ENCODE peak calls at places on chromosomes 7 and 10, in eight cellular contexts. B is adrenal gland, J is fibroblast of mammary gland, X is AG10803, Z is ovary, U is psoas muscle, S is NB4, E is right atrium auricular region. R is an unnamed sample.
A peak's percentile ranks its signal among the peaks of the same experiment; 100 is the strongest.

GRCh38 chr10:133249094-133249780 is 11.6 kb downstream of the VENTX start:
- DNase-seq in B (no peak), J (no peak), X (no peak), Z (peak; percentile 70), U (no peak), S (no peak), E (no peak), R (no peak)

GRCh38 chr10:79331709-79332108 is 15.6 kb upstream of the PPIF start:
- DNase-seq in B (peak; percentile 84), J (peak; percentile 94), X (peak; percentile 84), Z (peak; percentile 10), U (no peak), S (peak; percentile 89), E (no peak), R (peak; percentile 58)

GRCh38 chr10:10869592-10869991 is 148.1 kb upstream of the CELF2 start:
- DNase-seq in B (no peak), J (no peak), X (no peak), Z (no peak), U (no peak), S (peak; percentile 1), E (no peak), R (no peak)

GRCh38 chr7:135194494-135195095 is 16.7 kb downstream of the WDR91 start:
- DNase-seq in B (no peak), J (peak; percentile 52), X (no peak), Z (no peak), U (no peak), S (no peak), E (peak; percentile 32), R (no peak)

GRCh38 chr10:61081331-61081730 is 137.3 kb upstream of the RHOBTB1 start:
- DNase-seq in B (peak; percentile 56), J (no peak), X (no peak), Z (no peak), U (no peak), S (no peak), E (no peak), R (peak; percentile 71)

GRCh38 chr10:13227031-13227430 is 7.1 kb downstream of the UCMA start:
- DNase-seq in B (no peak), J (no peak), X (no peak), Z (no peak), U (no peak), S (no peak), E (no peak), R (no peak)

GRCh38 chr10:110081914-110082313 is 74.1 kb downstream of the ADD3 start:
- DNase-seq in B (peak; percentile 52), J (peak; percentile 60), X (peak; percentile 9), Z (no peak), U (no peak), S (peak; percentile 80), E (no peak), R (peak; percentile 34)

GRCh38 chr7:16945372-16945771 is 63.6 kb upstream of the AGR3 start:
- DNase-seq in B (no peak), J (no peak), X (no peak), Z (no peak), U (no peak), S (no peak), E (no peak), R (no peak)

GRCh38 chr7:28145090-28145626 is 35.4 kb downstream of the JAZF1 start:
- DNase-seq in B (no peak), J (no peak), X (no peak), Z (no peak), U (no peak), S (no peak), E (no peak), R (no peak)
- H3K4me3 ChIP-seq in B (no peak overlapping the region), J (no peak overlapping the region), X (no peak overlapping the region), Z (no peak overlapping the region), U (no peak overlapping the region), S (no peak overlapping the region), E (no peak overlapping the region), R (no peak overlapping the region)

DNA sequence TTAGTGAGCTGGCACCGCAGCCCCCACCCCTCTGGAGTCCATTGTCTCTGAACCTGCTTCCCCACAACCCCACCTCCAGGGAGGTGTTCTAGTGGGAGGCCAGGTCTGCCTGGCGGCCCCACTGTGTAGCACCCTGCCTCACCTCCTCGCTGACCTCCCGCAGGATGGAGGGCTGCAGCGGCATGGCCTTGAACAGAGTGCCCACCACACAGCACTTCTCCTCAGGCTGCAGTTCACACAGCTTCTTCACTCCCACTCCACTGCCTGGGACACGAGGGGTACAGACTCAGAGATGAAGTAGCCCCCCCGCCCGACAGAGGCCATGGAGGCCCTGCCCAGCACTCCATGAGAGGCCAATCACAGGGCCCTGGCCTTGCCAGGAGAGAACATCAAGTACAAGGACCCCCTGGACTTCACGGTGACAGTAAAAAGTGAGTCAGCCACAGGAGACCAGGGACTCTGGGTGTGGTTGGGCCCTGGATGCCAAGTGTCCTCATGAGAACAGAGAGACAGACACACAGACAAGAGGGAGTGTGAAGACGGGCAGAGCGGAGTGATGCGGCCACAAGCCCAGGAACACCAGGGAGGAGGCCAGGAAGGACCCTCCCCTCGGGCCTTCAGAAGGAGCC is 5.4 kb downstream of the POLD2 start:
- DNase-seq in B (no peak), J (no peak), X (no peak), Z (no peak), U (peak; percentile 42), S (no peak), E (no peak), R (no peak)
- H3K4me3 ChIP-seq in B (no peak overlapping the region), J (no peak overlapping the region), X (no peak overlapping the region), Z (no peak overlapping the region), U (no peak overlapping the region), S (no peak overlapping the region), E (no peak overlapping the region), R (no peak overlapping the region)

DNA sequence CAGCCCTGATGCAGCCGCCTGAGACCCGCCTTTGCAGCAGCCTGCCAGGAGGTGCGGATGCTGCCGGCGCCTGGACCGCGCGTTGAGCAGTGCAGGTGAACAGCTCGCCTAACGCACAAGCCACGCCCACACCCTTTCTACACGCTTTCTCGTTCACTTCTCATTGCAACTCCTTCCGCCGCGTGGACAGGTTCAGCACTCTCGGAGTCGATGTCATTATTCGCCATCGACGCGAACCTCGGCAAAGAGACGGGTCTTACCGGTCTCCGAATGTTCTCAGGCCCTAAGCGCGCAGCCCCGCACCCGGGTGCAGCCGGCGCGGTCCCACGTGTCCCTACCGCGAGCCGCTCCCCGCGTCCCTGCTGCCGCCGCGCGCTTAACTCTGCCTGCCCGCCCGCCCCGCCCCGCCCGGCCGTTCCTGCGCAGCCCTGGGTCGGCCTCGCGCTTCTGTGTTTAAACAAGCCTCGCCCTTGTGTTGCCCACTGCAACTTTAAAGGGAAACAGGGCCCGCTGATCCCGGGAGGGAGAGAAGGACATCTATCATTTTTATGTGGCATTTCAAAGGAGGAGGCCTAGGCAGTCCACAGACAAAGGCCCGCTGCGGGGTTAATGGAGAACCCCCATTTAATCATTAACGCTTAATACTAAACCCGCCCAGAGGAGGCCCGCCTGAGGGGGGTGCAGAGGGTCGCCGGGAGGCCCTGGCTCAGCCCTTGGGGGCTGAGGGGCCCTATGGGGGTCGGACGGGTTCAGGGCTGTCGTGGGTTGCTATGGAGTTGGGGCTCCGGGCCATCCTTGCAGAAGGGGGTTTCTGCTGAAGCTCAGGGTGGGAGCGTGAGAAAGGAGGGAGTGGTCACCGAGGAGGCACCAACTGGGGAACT is 128.5 kb downstream of the WDR11 start:
- DNase-seq in B (peak; percentile 74), J (no peak), X (no peak), Z (no peak), U (no peak), S (no peak), E (no peak), R (no peak)
- H3K4me3 ChIP-seq in B (no peak overlapping the region), J (no peak overlapping the region), X (no peak overlapping the region), Z (peak overlapping the region; percentile 39), U (peak overlapping the region; percentile 50), S (no peak overlapping the region), E (no peak overlapping the region), R (no peak overlapping the region)

GRCh38 chr10:97713828-97714400 is 384 bp downstream of the MARVELD1 start:
- DNase-seq in B (peak; percentile 79), J (peak; percentile 75), X (peak; percentile 74), Z (peak; percentile 79), U (peak; percentile 88), S (peak; percentile 89), E (peak; percentile 76), R (peak; percentile 66)

GRCh38 chr10:97709746-97710078 is 3.8 kb upstream of the MARVELD1 start:
- DNase-seq in B (no peak), J (no peak), X (no peak), Z (no peak), U (no peak), S (no peak), E (no peak), R (no peak)

GRCh38 chr10:97713351-97713827 is at the start of gene MARVELD1:
- DNase-seq in B (no peak), J (peak; percentile 77), X (peak; percentile 84), Z (peak; percentile 91), U (peak; percentile 81), S (peak; percentile 79), E (peak; percentile 77), R (peak; percentile 87)

GRCh38 chr10:97708976-97709745 is 4.4 kb upstream of the MARVELD1 start:
- DNase-seq in B (peak; percentile 85), J (peak; percentile 77), X (peak; percentile 90), Z (peak; percentile 85), U (peak; percentile 62), S (peak; percentile 78), E (peak; percentile 90), R (peak; percentile 56)

DNA sequence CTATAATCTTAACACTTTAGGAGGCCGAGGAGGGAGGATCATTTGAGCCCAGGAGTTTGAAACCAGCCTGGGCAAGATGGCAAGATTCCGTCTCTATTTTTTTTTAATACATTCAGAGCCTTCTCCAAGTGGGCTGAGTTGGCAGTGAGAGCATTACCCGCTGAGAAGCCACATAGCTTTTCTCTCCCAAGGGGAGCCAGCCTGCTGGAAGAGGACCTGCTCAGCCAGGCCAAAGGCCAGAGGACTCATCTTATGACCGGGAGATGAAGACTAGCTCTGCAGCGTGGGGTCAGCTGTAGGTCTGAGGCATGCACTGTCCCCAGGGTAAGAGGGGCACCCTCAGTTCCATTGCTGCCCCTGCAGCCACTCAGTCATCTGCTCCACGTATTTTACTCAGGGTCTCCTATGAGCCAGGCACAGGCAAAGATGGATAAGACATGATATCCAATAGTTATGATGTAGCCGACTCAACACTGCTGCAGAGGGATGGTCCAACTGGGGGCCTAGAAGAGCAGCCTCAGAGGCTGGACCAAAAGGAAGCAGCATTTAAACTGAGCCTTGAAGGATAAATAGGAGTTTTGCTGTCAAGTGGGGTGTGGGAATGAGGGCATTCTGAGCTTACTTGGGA is 1.8 kb upstream of the MARVELD1 start:
- DNase-seq in B (no peak), J (no peak), X (no peak), Z (no peak), U (no peak), S (no peak), E (no peak), R (peak; percentile 27)
- H3K4me3 ChIP-seq in B (no peak overlapping the region), J (no peak overlapping the region), X (no peak overlapping the region), Z (no peak overlapping the region), U (no peak overlapping the region), S (no peak overlapping the region), E (no peak overlapping the region), R (no peak overlapping the region)

DNA sequence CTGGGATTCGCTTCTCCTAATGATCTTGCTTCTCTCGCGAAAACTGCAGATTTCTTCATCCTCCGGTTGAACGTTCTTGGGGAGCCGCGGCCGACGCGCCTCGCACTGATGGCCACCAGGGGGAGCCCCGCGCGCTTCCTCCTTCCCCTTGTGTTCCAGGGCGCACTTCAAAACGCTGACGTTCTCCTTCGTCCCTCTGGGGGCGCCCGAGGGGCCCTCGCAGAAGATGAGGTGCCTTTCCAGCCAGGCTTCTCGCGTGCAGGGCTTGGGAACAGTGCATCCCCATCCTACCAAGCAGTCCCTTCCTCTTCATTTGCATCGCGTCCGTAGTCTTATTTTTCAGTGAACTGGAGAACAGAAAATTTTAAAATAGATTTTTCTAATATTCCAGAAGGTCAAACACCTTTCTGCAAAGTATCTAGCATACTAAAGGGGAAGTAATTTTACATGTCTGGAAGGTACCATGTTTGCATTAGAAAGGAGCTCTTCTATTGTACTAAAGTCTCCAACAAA is 22.5 kb downstream of the GSTO2 start:
- DNase-seq in B (peak; percentile 93), J (peak; percentile 82), X (peak; percentile 85), Z (peak; percentile 90), U (peak; percentile 94), S (peak; percentile 89), E (peak; percentile 94), R (peak; percentile 77)
- H3K4me3 ChIP-seq in B (no peak overlapping the region), J (no peak overlapping the region), X (no peak overlapping the region), Z (no peak overlapping the region), U (no peak overlapping the region), S (no peak overlapping the region), E (no peak overlapping the region), R (no peak overlapping the region)